ENCODE peak calls at places on chromosomes 16 and 17, in ten cellular contexts. S is vagina, P is prostate gland, W is right lobe of liver, U is uterus, B is breast epithelium, L is stomach, T is adrenal gland, X is IMR-90, E is transverse colon. Z is an unnamed sample.

GRCh38 chr16:56423584-56424403 is 1.6 kb downstream of the AMFR start:
- DNase-seq in S (no peak), P (no peak), W (no peak), U (no peak), B (no peak), L (no peak), T (no peak), X (no peak), E (no peak), Z (no peak)

GRCh38 chr16:12611006-12611477 is 192.6 kb downstream of the CPPED1 start:
- DNase-seq in S (no peak), P (no peak), W (no peak), U (no peak), B (no peak), L (no peak), T (no peak), X (no peak), E (no peak), Z (no peak)

GRCh38 chr17:64152428-64153125 is 22.6 kb upstream of the ERN1 start:
- DNase-seq in S (no peak), P (no peak), W (no peak), U (no peak), B (no peak), L (no peak), T (no peak), X (no peak), E (no peak), Z (no peak)

GRCh38 chr17:79913896-79914812 is 74.9 kb upstream of the CBX4 start:
- DNase-seq in S (no peak), P (no peak), W (peak), U (no peak), B (no peak), L (no peak), T (no peak), X (no peak), E (no peak), Z (no peak)

GRCh38 chr17:39563476-39563875 is 44.2 kb downstream of the NEUROD2 start:
- DNase-seq in S (no peak), P (no peak), W (no peak), U (no peak), B (no peak), L (no peak), T (peak), X (no peak), E (no peak), Z (no peak)

GRCh38 chr17:41013606-41014005 is 4.7 kb upstream of the KRTAP3-1 start:
- DNase-seq in S (no peak), P (no peak), W (no peak), U (no peak), B (no peak), L (no peak), T (no peak), X (peak), E (no peak), Z (no peak)

GRCh38 chr16:11632455-11632921 is 35.8 kb upstream of the SNN start:
- DNase-seq in S (no peak), P (no peak), W (peak), U (peak), B (no peak), L (no peak), T (peak), X (peak), E (peak), Z (peak)

GRCh38 chr17:14307560-14308024 is 6.7 kb downstream of the HS3ST3B1 start:
- DNase-seq in S (no peak), P (no peak), W (no peak), U (no peak), B (no peak), L (no peak), T (no peak), X (peak), E (no peak), Z (no peak)

GRCh38 chr17:7122386-7122785 is 7.8 kb upstream of the ASGR2 start:
- DNase-seq in S (no peak), P (no peak), W (no peak), U (no peak), B (no peak), L (no peak), T (no peak), X (peak), E (no peak), Z (no peak)

GRCh38 chr16:53549970-53550406 is 47.0 kb upstream of the AKTIP start:
- DNase-seq in S (no peak), P (peak), W (peak), U (peak), B (peak), L (peak), T (peak), X (peak), E (peak), Z (peak)

GRCh38 chr17:64057701-64058263 is 37.3 kb upstream of the ICAM2 start:
- DNase-seq in S (no peak), P (no peak), W (no peak), U (no peak), B (no peak), L (no peak), T (no peak), X (no peak), E (no peak), Z (no peak)

GRCh38 chr17:14337596-14338079 is 36.8 kb downstream of the HS3ST3B1 start:
- DNase-seq in S (no peak), P (no peak), W (no peak), U (no peak), B (no peak), L (no peak), T (no peak), X (no peak), E (no peak), Z (no peak)

GRCh38 chr17:82918508-82918907 is 78.7 kb upstream of the ZNF750 start:
- DNase-seq in S (no peak), P (no peak), W (no peak), U (no peak), B (no peak), L (no peak), T (no peak), X (no peak), E (no peak), Z (no peak)

GRCh38 chr17:45293413-45294211 is 23.2 kb downstream of the MAP3K14 start:
- DNase-seq in S (peak), P (peak), W (peak), U (peak), B (peak), L (peak), T (peak), X (peak), E (peak), Z (peak)

GRCh38 chr17:58577696-58578095 is 63.3 kb upstream of the MTMR4 start:
- DNase-seq in S (no peak), P (peak), W (peak), U (peak), B (no peak), L (peak), T (peak), X (peak), E (peak), Z (peak)

GRCh38 chr17:65362826-65363225 is 198.6 kb downstream of the AXIN2 start:
- DNase-seq in S (no peak), P (no peak), W (no peak), U (no peak), B (no peak), L (no peak), T (no peak), X (peak), E (no peak), Z (no peak)

GRCh38 chr16:24853830-24854229 is 8.1 kb downstream of the SLC5A11 start:
- DNase-seq in S (no peak), P (peak), W (no peak), U (peak), B (no peak), L (no peak), T (peak), X (peak), E (no peak), Z (no peak)

GRCh38 chr17:8221663-8222379 is 11.4 kb upstream of the AURKB start:
- DNase-seq in S (peak), P (peak), W (peak), U (peak), B (peak), L (peak), T (peak), X (peak), E (peak), Z (peak)
- TF ChIP-seq POLR2A in S (no peak), P (no peak), W (peak), U (no peak), B (no peak), L (no peak), T (peak), X (no peak), E (no peak), Z (no peak)

GRCh38 chr17:74196541-74197310 is 6.8 kb upstream of the RPL38 start:
- DNase-seq in S (no peak), P (no peak), W (no peak), U (no peak), B (no peak), L (no peak), T (no peak), X (no peak), E (no peak), Z (no peak)
- TF ChIP-seq CTCF in S (no peak), P (no peak), W (no peak), U (no peak), B (no peak), L (no peak), T (no peak), X (no peak), E (no peak), Z (no peak)

DNA sequence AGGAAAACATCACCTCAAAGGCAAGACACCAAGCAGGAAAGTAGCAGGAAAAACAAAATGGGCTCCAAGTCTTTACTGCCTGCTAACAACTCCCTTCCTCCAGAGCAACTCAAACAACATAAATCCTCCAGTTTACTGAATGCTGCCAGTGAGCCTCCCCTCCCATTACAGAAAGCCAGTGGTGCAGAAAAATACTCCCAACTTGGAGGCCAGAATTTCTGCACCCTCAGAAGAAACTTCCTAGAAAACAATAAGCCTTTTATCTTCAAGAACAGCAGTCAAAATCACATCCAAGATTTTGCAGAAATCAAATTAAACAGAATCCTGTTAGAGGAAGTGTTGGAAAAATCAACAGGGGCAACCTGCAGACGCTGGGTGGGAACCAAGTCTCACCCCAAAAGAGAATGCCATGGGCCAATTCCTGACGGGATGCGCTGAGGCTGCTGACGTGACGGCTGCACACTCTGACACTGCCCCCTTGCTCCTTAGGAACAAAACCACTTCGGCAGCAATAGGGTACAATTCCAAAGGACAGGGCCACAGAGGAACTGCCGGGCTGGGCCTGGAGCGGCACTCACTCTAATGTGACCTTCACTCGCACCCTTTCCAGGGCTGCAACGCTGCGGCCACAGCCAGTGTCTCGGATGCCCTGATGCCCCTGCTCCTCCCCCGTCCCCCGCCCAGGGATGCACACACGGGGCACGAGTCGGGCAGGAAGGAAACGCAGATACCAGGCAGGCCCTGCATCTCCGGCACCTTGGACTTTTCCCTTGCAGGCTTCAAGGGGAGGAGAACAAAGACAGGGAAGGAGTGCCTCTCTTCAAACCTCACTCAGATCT is 2.6 kb downstream of the PITPNA start:
- DNase-seq in S (no peak), P (no peak), W (peak), U (no peak), B (no peak), L (no peak), T (no peak), X (no peak), E (peak), Z (no peak)
- H3K4me3 ChIP-seq in S (no peak), P (peak), W (no peak), U (no peak), B (no peak), L (no peak), T (no peak), X (no peak), E (no peak), Z (no peak)

DNA sequence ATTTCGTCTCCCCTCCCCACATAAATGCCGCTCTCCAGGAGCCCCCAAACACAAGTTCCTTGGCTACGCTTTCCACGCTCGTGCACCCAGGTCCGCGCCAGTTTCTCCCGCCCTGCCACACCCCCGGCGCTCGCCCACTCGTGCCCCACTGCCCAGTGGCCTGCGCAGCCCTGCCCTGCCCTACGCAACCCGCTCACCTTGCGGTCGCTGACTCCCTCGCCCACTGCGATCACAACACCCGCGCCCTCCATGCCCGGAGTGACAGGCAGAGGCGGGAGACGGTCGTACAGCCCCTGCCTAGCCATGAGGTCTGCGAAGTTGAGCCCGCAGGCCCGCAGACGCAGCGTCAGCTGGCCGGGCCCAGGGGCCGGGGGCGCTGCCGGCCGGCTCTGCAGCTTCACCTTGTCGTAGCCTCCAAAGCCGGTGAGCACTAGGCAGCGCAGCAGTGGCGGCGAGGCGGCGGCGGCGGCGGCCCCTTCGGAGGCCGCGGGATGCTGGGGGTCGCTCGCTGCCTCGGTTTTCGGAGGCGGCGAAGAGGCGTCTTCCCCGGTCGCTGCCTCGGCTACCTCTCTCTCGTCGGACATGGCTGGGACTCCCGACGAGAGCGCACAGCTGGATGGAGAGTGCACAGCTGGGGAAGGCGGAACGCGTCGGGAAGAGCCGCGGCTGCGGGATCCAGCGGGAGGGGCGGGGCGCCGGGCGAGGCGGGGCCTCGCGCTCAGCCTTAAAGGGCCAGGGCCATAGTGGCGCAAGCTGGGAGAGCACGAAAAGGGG is at the start of gene VAT1:
- DNase-seq in S (no peak), P (peak), W (peak), U (peak), B (peak), L (peak), T (peak), X (peak), E (peak), Z (peak)
- TF ChIP-seq POLR2A in S (peak), P (peak), W (peak), U (peak), B (no peak), L (no peak), T (peak), X (no peak), E (peak), Z (no peak)

GRCh38 chr17:76102944-76103273 is 678 bp downstream of the EXOC7 start:
- DNase-seq in S (no peak), P (peak), W (no peak), U (no peak), B (no peak), L (no peak), T (no peak), X (no peak), E (no peak), Z (no peak)

GRCh38 chr17:76107507-76107906 is 3.9 kb upstream of the EXOC7 start:
- DNase-seq in S (no peak), P (no peak), W (no peak), U (no peak), B (no peak), L (no peak), T (no peak), X (no peak), E (no peak), Z (no peak)

GRCh38 chr17:76104140-76104895 is 731 bp upstream of the EXOC7 start:
- DNase-seq in S (no peak), P (no peak), W (no peak), U (no peak), B (no peak), L (no peak), T (no peak), X (no peak), E (no peak), Z (no peak)

GRCh38 chr17:76104896-76105231 is 1.3 kb upstream of the EXOC7 start:
- DNase-seq in S (no peak), P (no peak), W (no peak), U (no peak), B (no peak), L (no peak), T (no peak), X (no peak), E (no peak), Z (no peak)

GRCh38 chr17:76103274-76104139 is at the start of gene EXOC7:
- DNase-seq in S (no peak), P (peak), W (peak), U (peak), B (peak), L (peak), T (peak), X (peak), E (peak), Z (peak)
- TF ChIP-seq CTCF in S (no peak), P (no peak), W (no peak), U (no peak), B (peak), L (no peak), T (no peak), X (no peak), E (no peak), Z (no peak)

GRCh38 chr16:77611386-77611785 is 110.9 kb upstream of the NUDT7 start:
- DNase-seq in S (no peak), P (no peak), W (no peak), U (no peak), B (no peak), L (no peak), T (no peak), X (no peak), E (no peak), Z (no peak)

GRCh38 chr16:77613115-77613514 is 109.2 kb upstream of the NUDT7 start:
- DNase-seq in S (no peak), P (no peak), W (no peak), U (no peak), B (no peak), L (no peak), T (no peak), X (no peak), E (no peak), Z (no peak)

DNA sequence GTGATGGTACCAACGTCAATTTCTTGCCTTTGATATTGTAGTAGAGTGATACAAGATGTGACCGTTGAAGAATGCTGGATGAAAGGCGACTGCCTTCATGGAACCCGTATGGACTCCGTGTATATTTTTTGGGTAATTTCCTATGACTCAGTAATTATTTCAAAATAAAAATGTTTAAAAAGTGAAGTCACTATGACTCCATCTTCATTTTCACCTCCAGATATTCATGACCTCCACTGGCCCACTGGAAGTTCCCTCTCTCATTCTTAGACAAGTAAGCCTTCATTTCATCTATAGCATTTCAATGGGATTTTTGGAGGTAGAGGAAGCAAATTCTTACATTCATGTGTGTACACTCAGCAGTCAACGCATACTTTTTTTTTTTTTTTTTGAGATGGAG is 111.8 kb upstream of the NUDT7 start:
- DNase-seq in S (no peak), P (no peak), W (no peak), U (no peak), B (no peak), L (no peak), T (no peak), X (no peak), E (no peak), Z (no peak)
- H3K4me3 ChIP-seq in S (no peak), P (no peak), W (no peak), U (no peak), B (no peak), L (no peak), T (no peak), X (no peak), E (no peak), Z (no peak)

GRCh38 chr17:57438031-57438731 is 181.9 kb downstream of the MSI2 start:
- DNase-seq in S (no peak), P (no peak), W (no peak), U (no peak), B (no peak), L (no peak), T (no peak), X (no peak), E (no peak), Z (no peak)

GRCh38 chr17:57442401-57442823 is 186.1 kb downstream of the MSI2 start:
- DNase-seq in S (no peak), P (no peak), W (no peak), U (no peak), B (no peak), L (no peak), T (no peak), X (peak), E (no peak), Z (no peak)

GRCh38 chr17:57441270-57441600 is 184.9 kb downstream of the MSI2 start:
- DNase-seq in S (no peak), P (no peak), W (no peak), U (no peak), B (no peak), L (no peak), T (no peak), X (no peak), E (no peak), Z (no peak)

GRCh38 chr17:57442914-57443571 is 186.7 kb downstream of the MSI2 start:
- DNase-seq in S (no peak), P (peak), W (no peak), U (no peak), B (no peak), L (peak), T (peak), X (no peak), E (peak), Z (peak)

DNA sequence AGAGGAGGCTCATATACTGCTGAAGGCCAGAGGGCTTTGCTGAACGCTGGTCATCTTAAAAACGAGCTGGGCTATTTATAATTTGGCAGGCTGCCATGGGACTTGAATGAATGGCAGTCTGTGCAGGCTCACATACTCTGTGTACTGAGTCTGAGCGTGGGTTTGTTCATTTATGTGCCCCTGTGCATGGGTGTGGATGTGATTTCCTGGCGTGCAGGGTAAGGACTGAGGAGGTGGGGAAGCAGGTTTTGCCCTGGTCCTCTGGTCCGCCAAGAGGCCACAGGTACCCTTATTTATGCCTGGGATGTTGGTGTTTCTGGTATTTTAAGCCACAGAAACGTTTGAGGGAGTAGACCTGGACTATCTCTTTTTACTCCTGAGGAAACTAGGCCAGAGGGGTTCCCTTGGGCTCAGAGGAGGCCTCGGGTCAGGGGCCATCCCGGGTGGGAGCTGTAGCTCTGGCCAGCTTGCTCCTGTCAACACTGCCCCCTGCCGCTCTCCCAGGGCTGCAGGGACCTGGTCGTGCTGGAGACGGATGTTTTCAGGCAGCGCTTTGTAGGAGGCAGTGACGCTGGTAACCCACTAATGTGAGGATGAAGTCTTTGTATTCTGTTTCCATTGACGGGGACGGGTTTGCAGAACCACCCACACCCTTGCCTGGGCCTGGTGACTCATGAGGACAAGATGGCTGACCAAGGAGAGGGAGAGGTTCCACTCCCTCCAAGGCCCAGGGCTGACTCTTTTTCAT is 184.4 kb downstream of the MSI2 start:
- DNase-seq in S (no peak), P (peak), W (no peak), U (peak), B (no peak), L (peak), T (peak), X (peak), E (peak), Z (peak)
- TF ChIP-seq POLR2A in S (no peak), P (no peak), W (no peak), U (no peak), B (no peak), L (no peak), T (no peak), X (no peak), E (no peak), Z (no peak)

GRCh38 chr16:86865866-86866675 is 287.7 kb downstream of the FOXL1 start:
- DNase-seq in S (no peak), P (no peak), W (no peak), U (no peak), B (no peak), L (no peak), T (no peak), X (peak), E (no peak), Z (no peak)
- TF ChIP-seq CTCF in S (no peak), P (no peak), W (no peak), U (no peak), B (peak), L (no peak), T (no peak), X (no peak), E (no peak), Z (no peak)

Z was measured in lower leg skin.